ENCODE peak calls at places on chromosomes 13 and 19, in four cellular contexts. O is nephron progenitor cell, B is AG20443, E is right lobe of liver. N is an unnamed sample.

GRCh38 chr13:44819245-44819644 is 170.0 kb downstream of the NUFIP1 start:
- DNase-seq in O (no peak), B (peak), E (no peak), N (peak)

GRCh38 chr19:33628921-33629825 is 7.4 kb downstream of the CHST8 start:
- DNase-seq in O (no peak), B (no peak), E (peak), N (no peak)

GRCh38 chr13:23741879-23742510 is 147.2 kb downstream of the MIPEP start:
- DNase-seq in O (peak), B (peak), E (no peak), N (peak)

GRCh38 chr13:30821421-30821820 is 84.7 kb upstream of the MEDAG start:
- DNase-seq in O (no peak), B (no peak), E (no peak), N (no peak)

GRCh38 chr19:33447336-33448158 is 74.0 kb downstream of the CEBPG start:
- DNase-seq in O (no peak), B (no peak), E (peak), N (no peak)

GRCh38 chr13:97223711-97224461 is 1.8 kb downstream of the MBNL2 start:
- DNase-seq in O (peak), B (peak), E (peak), N (peak)

GRCh38 chr19:58060231-58060630 is 1.1 kb downstream of the ZNF135 start:
- DNase-seq in O (no peak), B (no peak), E (no peak), N (no peak)

GRCh38 chr13:106112191-106112590 is 423.3 kb downstream of the EFNB2 start:
- DNase-seq in O (no peak), B (no peak), E (no peak), N (no peak)

GRCh38 chr19:35345671-35346111 is 2.0 kb upstream of the FFAR1 start:
- DNase-seq in O (no peak), B (no peak), E (peak), N (no peak)

GRCh38 chr13:110650436-110650835 is 35.1 kb downstream of the NAXD start:
- DNase-seq in O (no peak), B (no peak), E (no peak), N (no peak)

GRCh38 chr13:104320446-104320845 is 1254.2 kb upstream of the SLC10A2 start:
- DNase-seq in O (no peak), B (no peak), E (no peak), N (no peak)

GRCh38 chr19:43412441-43412840 is 2.2 kb upstream of the TEX101 start:
- DNase-seq in O (no peak), B (no peak), E (no peak), N (no peak)

GRCh38 chr19:13036366-13036976 is 41.2 kb downstream of the NFIX start:
- DNase-seq in O (no peak), B (peak), E (peak), N (no peak)

GRCh38 chr13:105033999-105034398 is 1501.5 kb downstream of the EFNB2 start:
- DNase-seq in O (no peak), B (no peak), E (no peak), N (no peak)

GRCh38 chr13:20408181-20408580 is 117.5 kb downstream of the CRYL1 start:
- DNase-seq in O (no peak), B (no peak), E (no peak), N (no peak)

GRCh38 chr13:108787709-108788394 is 158.4 kb downstream of the MYO16 start:
- DNase-seq in O (peak), B (no peak), E (no peak), N (no peak)

GRCh38 chr19:23283925-23284324 is 33.7 kb upstream of the ZNF724 start:
- DNase-seq in O (peak), B (peak), E (no peak), N (peak)

GRCh38 chr19:840519-841206 is at the start of gene PRTN3:
- DNase-seq in O (no peak), B (no peak), E (no peak), N (no peak)

GRCh38 chr19:5057860-5058259 is 88.9 kb downstream of the KDM4B start:
- DNase-seq in O (no peak), B (peak), E (no peak), N (peak)

GRCh38 chr13:91245283-91245682 is 102.2 kb upstream of the MIR17HG start:
- DNase-seq in O (no peak), B (no peak), E (no peak), N (no peak)

GRCh38 chr13:46354143-46355087 is 32.6 kb downstream of the RUBCNL start:
- DNase-seq in O (no peak), B (peak), E (no peak), N (peak)

GRCh38 chr19:1067341-1068103 is 555 bp downstream of the ARHGAP45 start:
- DNase-seq in O (no peak), B (no peak), E (no peak), N (no peak)

GRCh38 chr13:44132710-44133109 is 240.9 kb upstream of the SERP2 start:
- DNase-seq in O (no peak), B (peak), E (no peak), N (no peak)

GRCh38 chr13:113453962-113454361 is 674 bp upstream of the ADPRHL1 start:
- DNase-seq in O (no peak), B (peak), E (peak), N (no peak)

GRCh38 chr19:17255150-17255621 is 9.4 kb downstream of the USHBP1 start:
- DNase-seq in O (no peak), B (no peak), E (no peak), N (no peak)

GRCh38 chr13:114013336-114013735 is 39.5 kb upstream of the C13orf46 start:
- DNase-seq in O (no peak), B (no peak), E (no peak), N (no peak)

GRCh38 chr19:8361921-8362793 is 1.8 kb upstream of the ANGPTL4 start:
- DNase-seq in O (no peak), B (peak), E (peak), N (peak)

GRCh38 chr13:60509601-60510386 is 112.8 kb downstream of the TDRD3 start:
- DNase-seq in O (no peak), B (no peak), E (no peak), N (no peak)

GRCh38 chr19:39362682-39363657 is 20.7 kb downstream of the SAMD4B start:
- DNase-seq in O (no peak), B (peak), E (peak), N (peak)

GRCh38 chr13:26899153-26899552 is 138.6 kb upstream of the GPR12 start:
- DNase-seq in O (no peak), B (no peak), E (no peak), N (no peak)